ENCODE peak calls at places on chromosomes 5 and 9, in seven cellular contexts. One of them, this sample, is unnamed. For H3K4me1, the result is how much of the 10 kb centered on the place peaks cover.

GRCh38 chr5:170426786-170427185 is 37.6 kb upstream of the KCNMB1 start:
- DNase-seq in testis: no peak
- DNase-seq in prostate gland: no peak
- DNase-seq in SJSA1: no peak
- DNase-seq in Karpas-422: no peak
- DNase-seq in Peyer's patch: no peak
- DNase-seq in H9: no peak
- DNase-seq in this sample: no peak

GRCh38 chr9:6184749-6185645 is 30.6 kb upstream of the IL33 start:
- DNase-seq in testis: peak
- DNase-seq in prostate gland: no peak
- DNase-seq in SJSA1: no peak
- DNase-seq in Karpas-422: no peak
- DNase-seq in Peyer's patch: no peak
- DNase-seq in H9: no peak
- DNase-seq in this sample: no peak

GRCh38 chr9:38026021-38026809 is 42.8 kb downstream of the SHB start:
- DNase-seq in testis: peak
- DNase-seq in prostate gland: no peak
- DNase-seq in SJSA1: peak
- DNase-seq in Karpas-422: peak
- DNase-seq in Peyer's patch: no peak
- DNase-seq in H9: peak
- DNase-seq in this sample: no peak

GRCh38 chr9:22141906-22142305 is 132.8 kb upstream of the CDKN2B start:
- DNase-seq in testis: no peak
- DNase-seq in prostate gland: no peak
- DNase-seq in SJSA1: no peak
- DNase-seq in Karpas-422: no peak
- DNase-seq in Peyer's patch: no peak
- DNase-seq in H9: no peak
- DNase-seq in this sample: no peak

GRCh38 chr9:71795097-71795807 is 26.9 kb upstream of the CEMIP2 start:
- DNase-seq in testis: no peak
- DNase-seq in prostate gland: no peak
- DNase-seq in SJSA1: no peak
- DNase-seq in Karpas-422: peak
- DNase-seq in Peyer's patch: no peak
- DNase-seq in H9: no peak
- DNase-seq in this sample: no peak

GRCh38 chr9:77751341-77752091 is 103.4 kb upstream of the GNA14 start:
- DNase-seq in testis: no peak
- DNase-seq in prostate gland: peak
- DNase-seq in SJSA1: peak
- DNase-seq in Karpas-422: peak
- DNase-seq in Peyer's patch: no peak
- DNase-seq in H9: peak
- DNase-seq in this sample: no peak

GRCh38 chr9:113164536-113165300 is 13.9 kb downstream of the SLC31A2 start:
- DNase-seq in testis: peak
- DNase-seq in prostate gland: no peak
- DNase-seq in SJSA1: no peak
- DNase-seq in Karpas-422: no peak
- DNase-seq in Peyer's patch: no peak
- DNase-seq in H9: no peak
- DNase-seq in this sample: no peak

GRCh38 chr9:7246917-7247538 is 489.3 kb downstream of the KDM4C start:
- DNase-seq in testis: no peak
- DNase-seq in prostate gland: no peak
- DNase-seq in SJSA1: no peak
- DNase-seq in Karpas-422: no peak
- DNase-seq in Peyer's patch: no peak
- DNase-seq in H9: no peak
- DNase-seq in this sample: no peak

GRCh38 chr5:124121198-124121597 is 609.2 kb downstream of the CSNK1G3 start:
- DNase-seq in testis: no peak
- DNase-seq in prostate gland: no peak
- DNase-seq in SJSA1: no peak
- DNase-seq in Karpas-422: no peak
- DNase-seq in Peyer's patch: no peak
- DNase-seq in H9: no peak
- DNase-seq in this sample: no peak

GRCh38 chr9:101587644-101588043 is 7.1 kb downstream of the PPP3R2 start:
- DNase-seq in testis: no peak
- DNase-seq in prostate gland: no peak
- DNase-seq in SJSA1: no peak
- DNase-seq in Karpas-422: no peak
- DNase-seq in Peyer's patch: no peak
- DNase-seq in H9: no peak
- DNase-seq in this sample: no peak

GRCh38 chr5:53006920-53007890 is 18.1 kb downstream of the ITGA2 start:
- DNase-seq in testis: no peak
- DNase-seq in prostate gland: no peak
- DNase-seq in SJSA1: no peak
- DNase-seq in Karpas-422: no peak
- DNase-seq in Peyer's patch: no peak
- DNase-seq in H9: no peak
- DNase-seq in this sample: no peak

GRCh38 chr5:126366199-126366560 is 57.0 kb upstream of the GRAMD2B start:
- DNase-seq in testis: no peak
- DNase-seq in prostate gland: no peak
- DNase-seq in SJSA1: no peak
- DNase-seq in Karpas-422: no peak
- DNase-seq in Peyer's patch: no peak
- DNase-seq in H9: no peak
- DNase-seq in this sample: no peak

GRCh38 chr5:126369083-126369482 is 54.1 kb upstream of the GRAMD2B start:
- DNase-seq in testis: no peak
- DNase-seq in prostate gland: no peak
- DNase-seq in SJSA1: no peak
- DNase-seq in Karpas-422: no peak
- DNase-seq in Peyer's patch: no peak
- DNase-seq in H9: no peak
- DNase-seq in this sample: no peak

GRCh38 chr5:126369995-126370731 is 53.0 kb upstream of the GRAMD2B start:
- DNase-seq in testis: no peak
- DNase-seq in prostate gland: no peak
- DNase-seq in SJSA1: no peak
- DNase-seq in Karpas-422: no peak
- DNase-seq in Peyer's patch: peak
- DNase-seq in H9: no peak
- DNase-seq in this sample: no peak

GRCh38 chr5:126365446-126366198 is 57.6 kb upstream of the GRAMD2B start:
- DNase-seq in testis: no peak
- DNase-seq in prostate gland: peak
- DNase-seq in SJSA1: no peak
- DNase-seq in Karpas-422: no peak
- DNase-seq in Peyer's patch: no peak
- DNase-seq in H9: no peak
- DNase-seq in this sample: no peak

GRCh38 chr5:126368239-126368812 is 54.9 kb upstream of the GRAMD2B start:
- DNase-seq in testis: no peak
- DNase-seq in prostate gland: peak
- DNase-seq in SJSA1: no peak
- DNase-seq in Karpas-422: no peak
- DNase-seq in Peyer's patch: no peak
- DNase-seq in H9: peak
- DNase-seq in this sample: no peak
- H3K4me1 ChIP-seq in testis: under half
- H3K4me1 ChIP-seq in prostate gland: under half
- H3K4me1 ChIP-seq in SJSA1: under half
- H3K4me1 ChIP-seq in Karpas-422: under half
- H3K4me1 ChIP-seq in Peyer's patch: under half
- H3K4me1 ChIP-seq in H9: under half
- H3K4me1 ChIP-seq in this sample: under half

GRCh38 chr5:138000102-138000723 is 32.7 kb downstream of the FAM13B start:
- DNase-seq in testis: peak
- DNase-seq in prostate gland: no peak
- DNase-seq in SJSA1: no peak
- DNase-seq in Karpas-422: no peak
- DNase-seq in Peyer's patch: no peak
- DNase-seq in H9: no peak
- DNase-seq in this sample: no peak
- H3K27ac ChIP-seq in testis: peak
- H3K27ac ChIP-seq in prostate gland: no peak
- H3K27ac ChIP-seq in SJSA1: no peak
- H3K27ac ChIP-seq in Karpas-422: no peak
- H3K27ac ChIP-seq in Peyer's patch: no peak
- H3K27ac ChIP-seq in H9: no peak
- H3K27ac ChIP-seq in this sample: no peak

DNA sequence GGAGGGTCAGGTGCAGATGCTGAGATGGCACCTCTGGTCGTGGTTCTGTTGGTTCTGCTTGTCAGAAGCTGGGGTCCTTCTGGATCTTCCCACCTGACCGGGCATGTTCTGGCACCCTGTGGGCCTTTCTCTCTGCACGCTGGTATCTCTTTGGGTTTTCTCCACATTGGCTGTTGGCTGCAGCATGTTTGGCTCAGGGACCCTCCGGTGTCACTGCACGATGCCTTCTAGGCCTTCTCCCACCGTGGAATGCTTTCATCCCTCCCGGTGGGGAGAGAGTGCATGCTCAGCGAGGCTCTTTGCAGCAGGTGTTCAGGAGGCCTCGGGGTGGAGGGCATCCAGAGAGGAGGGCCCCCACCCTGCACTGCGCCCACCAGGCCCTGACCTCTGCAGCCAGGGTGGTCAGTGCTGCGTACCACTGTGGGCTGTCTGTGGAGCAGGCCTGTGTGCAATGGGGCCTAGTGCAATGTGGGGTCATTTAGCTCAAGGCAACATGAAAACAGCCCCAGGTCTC is 119.4 kb downstream of the WNK2 start:
- DNase-seq in testis: peak
- DNase-seq in prostate gland: no peak
- DNase-seq in SJSA1: no peak
- DNase-seq in Karpas-422: no peak
- DNase-seq in Peyer's patch: no peak
- DNase-seq in H9: peak
- DNase-seq in this sample: no peak
- H3K4me1 ChIP-seq in testis: half or more
- H3K4me1 ChIP-seq in prostate gland: under half
- H3K4me1 ChIP-seq in SJSA1: under half
- H3K4me1 ChIP-seq in Karpas-422: under half
- H3K4me1 ChIP-seq in Peyer's patch: under half
- H3K4me1 ChIP-seq in H9: under half
- H3K4me1 ChIP-seq in this sample: under half

DNA sequence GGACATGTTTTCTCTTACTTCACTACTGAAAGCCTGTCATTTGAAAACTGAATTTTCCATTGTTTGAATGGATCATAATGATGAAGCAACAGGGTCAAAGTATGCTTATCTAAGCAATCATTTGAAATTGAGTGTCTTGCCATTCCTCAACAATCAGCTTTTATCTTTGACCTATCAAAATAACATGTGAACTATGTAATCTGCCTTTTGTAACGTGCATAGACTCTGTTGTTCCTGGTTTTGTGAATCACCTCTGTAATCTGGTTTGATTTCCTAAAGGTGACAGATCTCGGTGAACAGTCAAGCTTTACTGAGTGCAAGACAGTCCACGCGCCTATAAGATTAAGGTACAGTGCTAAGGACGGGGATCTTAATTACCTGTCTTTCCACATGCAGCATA is 3.3 kb downstream of the MEF2C start:
- DNase-seq in testis: no peak
- DNase-seq in prostate gland: no peak
- DNase-seq in SJSA1: no peak
- DNase-seq in Karpas-422: peak
- DNase-seq in Peyer's patch: no peak
- DNase-seq in H9: no peak
- DNase-seq in this sample: no peak
- H3K27ac ChIP-seq in testis: peak
- H3K27ac ChIP-seq in prostate gland: peak
- H3K27ac ChIP-seq in SJSA1: no peak
- H3K27ac ChIP-seq in Karpas-422: peak
- H3K27ac ChIP-seq in Peyer's patch: peak
- H3K27ac ChIP-seq in H9: no peak
- H3K27ac ChIP-seq in this sample: peak

GRCh38 chr9:121169094-121169601 is 32.5 kb downstream of the RAB14 start:
- DNase-seq in testis: peak
- DNase-seq in prostate gland: no peak
- DNase-seq in SJSA1: no peak
- DNase-seq in Karpas-422: no peak
- DNase-seq in Peyer's patch: no peak
- DNase-seq in H9: no peak
- DNase-seq in this sample: no peak
- H3K4me1 ChIP-seq in testis: under half
- H3K4me1 ChIP-seq in prostate gland: under half
- H3K4me1 ChIP-seq in SJSA1: under half
- H3K4me1 ChIP-seq in Karpas-422: half or more
- H3K4me1 ChIP-seq in Peyer's patch: under half
- H3K4me1 ChIP-seq in H9: under half
- H3K4me1 ChIP-seq in this sample: under half

DNA sequence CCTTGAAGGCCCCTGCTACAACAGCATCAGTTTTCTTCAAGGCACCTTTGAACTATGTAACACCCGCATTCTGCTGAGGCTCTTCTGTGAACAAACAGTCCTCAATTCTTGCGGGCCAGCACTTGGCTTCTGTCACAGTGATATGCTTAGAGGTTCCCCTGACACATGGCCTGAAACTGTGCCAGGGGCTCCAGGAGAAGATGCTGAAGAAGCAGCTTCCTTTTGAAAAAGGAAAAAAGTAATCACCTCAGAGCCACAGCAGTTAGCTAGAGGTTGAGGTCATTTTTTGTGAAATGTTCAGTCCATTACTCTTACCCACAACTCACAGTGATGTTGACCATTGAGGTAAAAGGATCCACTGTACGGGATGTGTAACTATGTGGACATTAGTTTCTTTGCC is 459.8 kb downstream of the RAB3C start:
- DNase-seq in testis: no peak
- DNase-seq in prostate gland: no peak
- DNase-seq in SJSA1: no peak
- DNase-seq in Karpas-422: no peak
- DNase-seq in Peyer's patch: no peak
- DNase-seq in H9: no peak
- DNase-seq in this sample: no peak
- H3K27ac ChIP-seq in testis: no peak
- H3K27ac ChIP-seq in prostate gland: no peak
- H3K27ac ChIP-seq in SJSA1: no peak
- H3K27ac ChIP-seq in Karpas-422: no peak
- H3K27ac ChIP-seq in Peyer's patch: no peak
- H3K27ac ChIP-seq in H9: no peak
- H3K27ac ChIP-seq in this sample: peak

GRCh38 chr5:142319105-142319504 is 5.7 kb downstream of the SPRY4 start:
- DNase-seq in testis: no peak
- DNase-seq in prostate gland: no peak
- DNase-seq in SJSA1: no peak
- DNase-seq in Karpas-422: no peak
- DNase-seq in Peyer's patch: no peak
- DNase-seq in H9: no peak
- DNase-seq in this sample: no peak
- H3K4me1 ChIP-seq in testis: under half
- H3K4me1 ChIP-seq in prostate gland: under half
- H3K4me1 ChIP-seq in SJSA1: half or more
- H3K4me1 ChIP-seq in Karpas-422: under half
- H3K4me1 ChIP-seq in Peyer's patch: half or more
- H3K4me1 ChIP-seq in H9: under half
- H3K4me1 ChIP-seq in this sample: under half

GRCh38 chr5:98099448-98100105 is 673.9 kb upstream of the RGMB start:
- DNase-seq in testis: no peak
- DNase-seq in prostate gland: no peak
- DNase-seq in SJSA1: no peak
- DNase-seq in Karpas-422: no peak
- DNase-seq in Peyer's patch: no peak
- DNase-seq in H9: no peak
- DNase-seq in this sample: no peak
- H3K27ac ChIP-seq in testis: no peak
- H3K27ac ChIP-seq in prostate gland: no peak
- H3K27ac ChIP-seq in SJSA1: no peak
- H3K27ac ChIP-seq in Karpas-422: no peak
- H3K27ac ChIP-seq in Peyer's patch: no peak
- H3K27ac ChIP-seq in H9: no peak
- H3K27ac ChIP-seq in this sample: no peak

This sample was measured in esophagus squamous epithelium.